ENCODE peak calls at places on chromosomes 1 and 21, in ten cellular contexts. R is cardiac muscle cell; Z is transverse colon; D is Panc1; G is PC-3; M is CD8-positive, alpha-beta memory T cell; I is colonic mucosa; Y is psoas muscle; H is heart left ventricle; W is thoracic aorta. F is an unnamed sample. For H3K4me1 and H3K27me3, the result is how much of the 10 kb centered on the place peaks cover.

GRCh38 chr1:117696567-117696966 is 90.7 kb downstream of the TENT5C start:
- DNase-seq in H (no peak), I (no peak), G (no peak), R (no peak), M (no peak), Z (no peak), Y (no peak), D (no peak), W (no peak), F (no peak)

GRCh38 chr1:21569820-21570527 is 60.8 kb downstream of the ALPL start:
- DNase-seq in D (no peak), G (no peak), R (no peak), Y (peak), W (no peak), I (no peak), Z (no peak), M (no peak), H (no peak), F (no peak)

GRCh38 chr1:50977575-50978143 is 7.6 kb downstream of the CDKN2C start:
- DNase-seq in M (peak), W (no peak), I (peak), G (peak), Z (peak), Y (peak), H (peak), R (peak), D (no peak), F (no peak)

GRCh38 chr21:34820051-34820450 is 151.3 kb downstream of the CLIC6 start:
- DNase-seq in G (no peak), R (no peak), H (no peak), Z (no peak), W (no peak), D (no peak), I (peak), Y (no peak), M (no peak), F (no peak)

GRCh38 chr1:94209425-94209824 is 28.0 kb downstream of the ARHGAP29 start:
- DNase-seq in W (no peak), Z (no peak), H (no peak), Y (no peak), R (no peak), G (peak), I (no peak), D (no peak), M (no peak), F (no peak)

GRCh38 chr1:24866211-24867063 is 63.6 kb downstream of the RUNX3 start:
- DNase-seq in W (no peak), R (no peak), D (no peak), M (no peak), G (peak), Y (no peak), Z (no peak), I (peak), H (no peak), F (peak)

GRCh38 chr1:47703981-47704596 is 266.2 kb downstream of the FOXD2 start:
- DNase-seq in R (no peak), Y (no peak), M (no peak), D (peak), W (no peak), Z (no peak), H (no peak), I (no peak), G (peak), F (no peak)

GRCh38 chr1:27598902-27599528 is 4.9 kb downstream of the AHDC1 start:
- DNase-seq in M (no peak), I (peak), Z (peak), R (peak), H (peak), W (peak), G (peak), Y (peak), D (no peak), F (no peak)

GRCh38 chr21:45373991-45374816 is 30.8 kb upstream of the COL18A1 start:
- DNase-seq in R (no peak), I (no peak), M (no peak), D (no peak), Y (peak), W (no peak), Z (no peak), G (no peak), H (peak), F (no peak)

GRCh38 chr1:6485140-6485936 is 6.1 kb downstream of the PLEKHG5 start:
- DNase-seq in W (no peak), I (no peak), H (no peak), M (no peak), Y (no peak), G (no peak), D (no peak), R (peak), Z (no peak), F (no peak)

GRCh38 chr1:199946305-199947155 is 81.0 kb upstream of the NR5A2 start:
- DNase-seq in Y (no peak), G (no peak), I (no peak), W (no peak), Z (no peak), R (no peak), M (no peak), H (no peak), D (no peak), F (no peak)

GRCh38 chr1:243680861-243681260 is 169.2 kb downstream of the AKT3 start:
- DNase-seq in D (no peak), R (no peak), Z (no peak), H (no peak), I (no peak), W (no peak), Y (no peak), G (no peak), M (no peak), F (no peak)

GRCh38 chr1:211319892-211320291 is 6.7 kb upstream of the TRAF5 start:
- DNase-seq in D (no peak), H (no peak), M (no peak), R (no peak), G (no peak), W (no peak), Z (no peak), Y (no peak), I (no peak), F (no peak)

GRCh38 chr1:204348722-204349121 is 11.0 kb downstream of the PLEKHA6 start:
- DNase-seq in H (peak), W (no peak), D (no peak), R (peak), I (peak), Z (peak), G (no peak), M (no peak), Y (peak), F (no peak)

GRCh38 chr1:51877434-51878306 is 857 bp downstream of the NRDC start:
- DNase-seq in W (no peak), M (no peak), I (peak), G (peak), Y (no peak), Z (peak), H (no peak), D (no peak), R (peak), F (no peak)

GRCh38 chr21:46172863-46173528 is 11.3 kb downstream of the SPATC1L start:
- DNase-seq in R (no peak), Z (no peak), I (peak), D (no peak), M (no peak), H (no peak), W (no peak), G (no peak), Y (no peak), F (peak)

GRCh38 chr1:31951276-31951675 is 13.1 kb upstream of the PTP4A2 start:
- DNase-seq in W (no peak), R (no peak), H (no peak), M (no peak), G (no peak), D (no peak), I (no peak), Z (no peak), Y (no peak), F (no peak)

GRCh38 chr1:202012544-202013478 is 2.4 kb downstream of the ELF3 start:
- DNase-seq in R (no peak), H (no peak), Y (no peak), Z (peak), G (no peak), D (no peak), I (peak), W (no peak), M (no peak), F (no peak)
- H3K4me3 ChIP-seq in R (no peak), H (no peak), Y (no peak), Z (peak), G (peak), D (peak), I (peak), W (no peak), M (no peak), F (peak)

GRCh38 chr1:19775831-19776230 is 23.9 kb downstream of the TMCO4 start:
- DNase-seq in H (no peak), I (no peak), W (no peak), M (no peak), G (no peak), R (no peak), D (no peak), Z (no peak), Y (no peak), F (no peak)
- H3K4me1 ChIP-seq in H (under half), I (under half), W (under half), M (under half), G (under half), R (under half), D (under half), Z (under half), Y (under half), F (under half)

DNA sequence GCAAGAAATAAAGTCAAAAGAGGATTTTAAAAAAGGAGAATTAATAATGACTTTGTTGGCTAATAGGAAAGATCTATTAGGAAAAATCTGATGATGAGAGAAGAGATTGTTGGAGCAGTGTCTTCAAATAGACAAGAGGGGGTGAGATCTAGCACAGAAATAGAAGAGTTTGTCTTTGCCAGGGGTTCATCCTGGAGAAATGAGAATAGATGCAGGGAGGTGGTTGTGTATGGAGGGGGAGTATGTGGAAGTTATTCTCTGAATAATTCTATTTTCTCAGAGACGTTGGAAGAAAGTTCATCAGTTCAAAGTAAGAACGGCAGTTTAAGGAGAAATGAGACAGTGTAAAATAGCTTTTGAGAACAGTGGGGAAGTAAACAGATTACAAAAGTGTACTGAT is 161.3 kb downstream of the TM2D1 start:
- DNase-seq in M (no peak), H (no peak), D (no peak), Z (no peak), R (no peak), I (no peak), Y (no peak), W (no peak), G (no peak), F (no peak)
- H3K27me3 ChIP-seq in M (under half), H (under half), D (under half), Z (under half), R (under half), I (under half), Y (under half), W (under half), G (under half), F (under half)

DNA sequence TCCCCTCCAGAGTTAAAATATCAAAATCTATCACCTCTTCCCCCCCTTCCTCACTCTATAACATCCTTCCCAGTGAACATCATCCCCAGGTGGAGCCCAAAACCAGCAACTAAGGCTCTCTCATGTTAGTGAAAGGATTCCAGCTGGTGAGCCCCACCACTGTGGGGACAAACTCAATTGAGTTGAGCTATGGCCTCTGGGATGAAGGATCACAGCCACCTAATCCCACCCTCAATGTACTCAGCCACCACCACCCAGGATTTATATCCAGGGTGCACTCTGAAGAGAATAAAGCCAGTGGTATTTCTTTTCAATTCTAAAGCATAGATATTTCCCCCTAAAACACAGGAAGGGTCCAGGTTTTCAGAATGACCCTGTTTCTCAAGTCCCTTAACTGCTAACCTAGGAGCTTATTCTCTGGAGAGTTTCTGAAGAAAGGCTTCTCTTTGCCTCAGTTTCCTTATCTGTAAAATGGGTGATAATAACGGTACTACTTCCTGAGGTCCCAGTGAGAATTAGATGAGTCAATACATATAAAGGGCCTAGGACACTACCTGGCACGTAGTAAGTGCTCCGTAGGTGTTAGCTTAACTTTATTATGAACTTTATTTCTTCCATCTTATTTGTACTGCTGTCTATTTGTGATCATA is 15.6 kb upstream of the BOLA1 start:
- DNase-seq in D (no peak), R (no peak), Z (no peak), H (no peak), Y (no peak), G (no peak), W (no peak), I (no peak), M (no peak), F (no peak)
- H3K4me3 ChIP-seq in D (peak), R (peak), Z (no peak), H (peak), Y (peak), G (peak), W (no peak), I (no peak), M (no peak), F (no peak)

GRCh38 chr1:167720965-167721616 is 691 bp upstream of the MPZL1 start:
- DNase-seq in Y (peak), M (peak), W (no peak), I (peak), R (peak), Z (peak), H (peak), G (peak), D (peak), F (no peak)

GRCh38 chr1:167722870-167723251 is 1.1 kb downstream of the MPZL1 start:
- DNase-seq in M (no peak), G (peak), Y (no peak), I (no peak), Z (no peak), D (no peak), R (no peak), W (no peak), H (no peak), F (no peak)

GRCh38 chr1:167723707-167724323 is 2.0 kb downstream of the MPZL1 start:
- DNase-seq in I (no peak), M (no peak), W (no peak), R (no peak), Y (no peak), D (no peak), H (no peak), Z (no peak), G (no peak), F (no peak)

GRCh38 chr1:167721617-167722151 is at the start of gene MPZL1:
- DNase-seq in D (peak), Y (peak), G (peak), I (peak), R (peak), Z (peak), M (peak), H (peak), W (peak), F (no peak)

DNA sequence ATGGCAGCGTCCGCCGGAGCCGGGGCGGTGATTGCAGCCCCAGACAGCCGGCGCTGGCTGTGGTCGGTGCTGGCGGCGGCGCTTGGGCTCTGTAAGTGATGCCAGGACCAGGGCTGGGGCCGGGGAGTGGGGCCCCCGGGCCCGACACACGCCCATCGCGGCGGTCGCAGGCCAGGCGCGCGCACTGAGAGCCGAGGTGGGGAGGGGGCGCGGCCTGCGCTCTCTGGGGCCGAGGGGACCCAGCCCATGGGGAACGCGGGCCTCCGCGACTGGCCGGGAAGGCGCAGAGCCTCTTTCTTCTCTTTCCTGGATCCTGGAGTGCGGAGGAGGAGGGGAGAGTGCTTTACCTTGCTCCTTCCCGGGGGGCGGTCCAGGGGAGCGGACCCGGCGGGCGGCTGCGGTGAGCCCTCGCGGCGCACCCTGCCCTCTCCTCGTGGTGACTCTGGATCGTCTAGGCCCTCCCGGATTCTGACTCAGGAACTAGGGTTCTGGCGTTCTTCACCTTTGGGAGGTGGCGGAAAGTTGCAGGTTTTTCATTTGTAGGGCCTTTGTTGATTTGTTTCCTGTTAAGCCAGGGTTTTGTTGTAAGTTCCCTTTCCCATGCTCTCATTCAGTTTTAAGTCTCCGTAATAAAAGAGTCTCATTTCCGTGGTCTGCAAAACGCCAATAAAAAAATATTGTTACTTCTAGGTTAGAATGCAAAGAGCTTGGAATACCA is 529 bp downstream of the MPZL1 start:
- DNase-seq in W (no peak), Y (peak), G (peak), M (peak), H (peak), I (peak), R (peak), D (no peak), Z (peak), F (no peak)
- H3K4me1 ChIP-seq in W (under half), Y (under half), G (under half), M (under half), H (under half), I (under half), R (under half), D (under half), Z (half or more), F (under half)

DNA sequence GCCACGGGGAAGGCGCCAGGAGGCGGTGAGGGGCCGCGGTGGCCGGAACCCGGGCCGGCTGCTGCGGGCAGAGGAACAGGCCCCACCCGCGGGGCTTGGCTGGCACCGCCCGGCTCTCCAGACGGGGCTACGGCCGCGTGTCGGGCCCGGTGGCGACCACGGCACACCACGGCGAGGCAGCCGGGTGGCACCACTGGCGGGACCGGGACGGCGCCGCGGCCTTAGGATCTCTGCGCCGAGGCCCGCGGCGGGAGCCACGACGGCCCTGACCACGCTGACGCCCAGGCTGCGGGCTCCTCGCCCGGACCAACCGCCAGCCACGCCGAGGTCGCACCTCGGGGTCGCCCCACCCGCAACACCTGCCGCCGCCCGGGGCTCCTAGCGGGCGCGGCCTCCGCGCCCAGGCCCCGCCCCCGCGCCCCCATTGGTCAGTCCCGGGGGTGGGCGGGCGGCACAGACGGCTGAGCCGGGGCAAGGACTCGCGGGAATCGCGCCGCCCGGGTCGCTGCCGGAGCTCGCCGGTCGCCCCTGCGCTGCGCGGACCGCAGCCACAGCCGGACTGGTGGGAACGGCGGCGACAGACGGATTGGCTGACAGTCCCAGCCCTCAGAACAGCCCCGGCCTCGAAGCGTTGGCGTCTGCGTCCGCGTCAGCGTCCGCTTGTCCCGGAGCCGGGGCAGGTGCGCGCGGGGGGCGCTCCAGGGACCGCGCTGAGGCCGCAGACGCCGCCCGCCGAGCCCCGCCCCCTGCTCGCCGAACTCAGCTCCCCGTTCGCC is at the start of gene BMP8A:
- DNase-seq in R (peak), D (no peak), G (peak), H (peak), Z (peak), Y (peak), M (peak), I (peak), W (no peak), F (no peak)
- H3K27me3 ChIP-seq in R (half or more), D (under half), G (under half), H (under half), Z (under half), Y (under half), M (under half), I (under half), W (under half), F (under half)

GRCh38 chr1:81585371-81585770 is 215.4 kb upstream of the ADGRL2 start:
- DNase-seq in M (no peak), W (no peak), G (no peak), I (no peak), D (no peak), H (no peak), R (no peak), Y (no peak), Z (no peak), F (no peak)
- H3K4me3 ChIP-seq in M (no peak), W (no peak), G (no peak), I (no peak), D (no peak), H (no peak), R (no peak), Y (no peak), Z (no peak), F (no peak)

GRCh38 chr1:46612937-46613660 is 3.5 kb downstream of the MOB3C start:
- DNase-seq in M (no peak), R (no peak), H (no peak), D (no peak), G (no peak), W (no peak), Z (no peak), Y (peak), I (no peak), F (no peak)
- H3K4me1 ChIP-seq in M (half or more), R (under half), H (half or more), D (under half), G (half or more), W (half or more), Z (half or more), Y (half or more), I (under half), F (half or more)

GRCh38 chr1:18130356-18130755 is 22.8 kb downstream of the IGSF21 start:
- DNase-seq in Z (no peak), G (no peak), I (no peak), R (no peak), D (no peak), H (no peak), W (no peak), Y (no peak), M (no peak), F (no peak)
- H3K27me3 ChIP-seq in Z (under half), G (under half), I (under half), R (under half), D (under half), H (under half), W (under half), Y (under half), M (under half), F (under half)

DNA sequence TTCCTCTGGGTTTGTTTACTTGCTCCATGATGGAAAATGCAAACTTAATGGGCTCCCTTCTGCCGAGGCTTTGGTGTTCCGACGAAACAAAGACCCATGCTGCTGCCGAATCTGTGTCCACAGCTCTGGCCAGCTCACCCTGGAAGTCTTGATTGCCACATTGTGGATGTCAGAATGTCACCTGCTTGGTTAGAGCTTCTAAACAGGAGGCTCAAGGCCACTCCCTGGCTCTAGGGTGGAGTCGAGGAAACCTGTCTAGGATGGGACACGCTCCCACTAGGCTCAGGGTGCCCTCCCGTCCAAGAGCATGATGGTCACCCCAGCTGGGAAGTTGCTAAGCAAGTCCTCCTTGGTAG is 279.3 kb upstream of the VAMP3 start:
- DNase-seq in Y (no peak), G (no peak), Z (no peak), R (no peak), D (no peak), I (peak), W (no peak), M (no peak), H (no peak), F (no peak)
- H3K4me3 ChIP-seq in Y (no peak), G (no peak), Z (no peak), R (no peak), D (no peak), I (no peak), W (no peak), M (no peak), H (no peak), F (no peak)